ENCODE peak calls at places on chromosomes 12 and 14, in seven cellular contexts. One of them, this sample, is unnamed.

GRCh38 chr12:131862994-131863710 is 31.3 kb upstream of the ULK1 start:
- DNase-seq in AG09309: no peak
- DNase-seq in GM23248: peak; percentile 72
- DNase-seq in cardiac muscle cell: no peak
- DNase-seq in psoas muscle: no peak
- DNase-seq in mucosa of descending colon: no peak
- DNase-seq in AG10803: no peak
- DNase-seq in this sample: peak; percentile 71

GRCh38 chr12:109915171-109916040 is 15.3 kb downstream of the TCHP start:
- DNase-seq in AG09309: no peak
- DNase-seq in GM23248: no peak
- DNase-seq in cardiac muscle cell: no peak
- DNase-seq in psoas muscle: no peak
- DNase-seq in mucosa of descending colon: no peak
- DNase-seq in AG10803: no peak
- DNase-seq in this sample: no peak

GRCh38 chr12:78802593-78802992 is 62.0 kb upstream of the SYT1 start:
- DNase-seq in AG09309: no peak
- DNase-seq in GM23248: peak; percentile 58
- DNase-seq in cardiac muscle cell: no peak
- DNase-seq in psoas muscle: no peak
- DNase-seq in mucosa of descending colon: no peak
- DNase-seq in AG10803: peak; percentile 27
- DNase-seq in this sample: peak; percentile 57

GRCh38 chr14:36510078-36510799 is 9.8 kb downstream of the NKX2-1 start:
- DNase-seq in AG09309: no peak
- DNase-seq in GM23248: no peak
- DNase-seq in cardiac muscle cell: no peak
- DNase-seq in psoas muscle: no peak
- DNase-seq in mucosa of descending colon: peak; percentile 23
- DNase-seq in AG10803: no peak
- DNase-seq in this sample: no peak

GRCh38 chr12:111440152-111440551 is 34.4 kb downstream of the SH2B3 start:
- DNase-seq in AG09309: no peak
- DNase-seq in GM23248: no peak
- DNase-seq in cardiac muscle cell: no peak
- DNase-seq in psoas muscle: no peak
- DNase-seq in mucosa of descending colon: no peak
- DNase-seq in AG10803: no peak
- DNase-seq in this sample: no peak

GRCh38 chr14:38145142-38145541 is 62.6 kb upstream of the SSTR1 start:
- DNase-seq in AG09309: no peak
- DNase-seq in GM23248: no peak
- DNase-seq in cardiac muscle cell: no peak
- DNase-seq in psoas muscle: no peak
- DNase-seq in mucosa of descending colon: no peak
- DNase-seq in AG10803: no peak
- DNase-seq in this sample: no peak

GRCh38 chr14:35557221-35557747 is 23.3 kb downstream of the INSM2 start:
- DNase-seq in AG09309: no peak
- DNase-seq in GM23248: no peak
- DNase-seq in cardiac muscle cell: no peak
- DNase-seq in psoas muscle: no peak
- DNase-seq in mucosa of descending colon: no peak
- DNase-seq in AG10803: no peak
- DNase-seq in this sample: no peak

GRCh38 chr14:99325591-99325990 is 53.6 kb upstream of the BCL11B start:
- DNase-seq in AG09309: no peak
- DNase-seq in GM23248: no peak
- DNase-seq in cardiac muscle cell: no peak
- DNase-seq in psoas muscle: no peak
- DNase-seq in mucosa of descending colon: no peak
- DNase-seq in AG10803: no peak
- DNase-seq in this sample: no peak

GRCh38 chr12:71250186-71250585 is 92.4 kb upstream of the TSPAN8 start:
- DNase-seq in AG09309: no peak
- DNase-seq in GM23248: no peak
- DNase-seq in cardiac muscle cell: no peak
- DNase-seq in psoas muscle: no peak
- DNase-seq in mucosa of descending colon: no peak
- DNase-seq in AG10803: no peak
- DNase-seq in this sample: no peak

GRCh38 chr12:117671734-117672133 is 297.1 kb downstream of the KSR2 start:
- DNase-seq in AG09309: no peak
- DNase-seq in GM23248: peak; percentile 57
- DNase-seq in cardiac muscle cell: peak; percentile 58
- DNase-seq in psoas muscle: no peak
- DNase-seq in mucosa of descending colon: peak; percentile 31
- DNase-seq in AG10803: peak; percentile 48
- DNase-seq in this sample: no peak

GRCh38 chr14:20382526-20382925 is 30.8 kb downstream of the TEP1 start:
- DNase-seq in AG09309: no peak
- DNase-seq in GM23248: no peak
- DNase-seq in cardiac muscle cell: no peak
- DNase-seq in psoas muscle: no peak
- DNase-seq in mucosa of descending colon: no peak
- DNase-seq in AG10803: no peak
- DNase-seq in this sample: no peak

GRCh38 chr14:99609245-99610117 is 5.5 kb upstream of the CCDC85C start:
- DNase-seq in AG09309: no peak
- DNase-seq in GM23248: no peak
- DNase-seq in cardiac muscle cell: peak; percentile 34
- DNase-seq in psoas muscle: no peak
- DNase-seq in mucosa of descending colon: peak; percentile 65
- DNase-seq in AG10803: no peak
- DNase-seq in this sample: no peak

GRCh38 chr12:61490732-61491498 is 769.3 kb upstream of the USP15 start:
- DNase-seq in AG09309: no peak
- DNase-seq in GM23248: peak; percentile 21
- DNase-seq in cardiac muscle cell: no peak
- DNase-seq in psoas muscle: no peak
- DNase-seq in mucosa of descending colon: no peak
- DNase-seq in AG10803: no peak
- DNase-seq in this sample: no peak

GRCh38 chr14:79111963-79112362 is 941.8 kb downstream of the NRXN3 start:
- DNase-seq in AG09309: no peak
- DNase-seq in GM23248: peak; percentile 3
- DNase-seq in cardiac muscle cell: no peak
- DNase-seq in psoas muscle: no peak
- DNase-seq in mucosa of descending colon: no peak
- DNase-seq in AG10803: no peak
- DNase-seq in this sample: peak; percentile 12

GRCh38 chr12:115840159-115840558 is 437.3 kb downstream of the MED13L start:
- DNase-seq in AG09309: no peak
- DNase-seq in GM23248: peak; percentile 20
- DNase-seq in cardiac muscle cell: no peak
- DNase-seq in psoas muscle: no peak
- DNase-seq in mucosa of descending colon: no peak
- DNase-seq in AG10803: peak; percentile 7
- DNase-seq in this sample: no peak

GRCh38 chr12:94621662-94622359 is 28.5 kb downstream of the TMCC3 start:
- DNase-seq in AG09309: no peak
- DNase-seq in GM23248: peak; percentile 39
- DNase-seq in cardiac muscle cell: no peak
- DNase-seq in psoas muscle: no peak
- DNase-seq in mucosa of descending colon: no peak
- DNase-seq in AG10803: no peak
- DNase-seq in this sample: peak; percentile 59

GRCh38 chr12:27899151-27899661 is 73.3 kb downstream of the PTHLH start:
- DNase-seq in AG09309: peak; percentile 98
- DNase-seq in GM23248: peak; percentile 97
- DNase-seq in cardiac muscle cell: peak; percentile 3
- DNase-seq in psoas muscle: no peak
- DNase-seq in mucosa of descending colon: no peak
- DNase-seq in AG10803: peak; percentile 99
- DNase-seq in this sample: peak; percentile 98

GRCh38 chr14:74062809-74063150 is 21.5 kb downstream of the ALDH6A1 start:
- DNase-seq in AG09309: no peak
- DNase-seq in GM23248: peak; percentile 48
- DNase-seq in cardiac muscle cell: no peak
- DNase-seq in psoas muscle: no peak
- DNase-seq in mucosa of descending colon: no peak
- DNase-seq in AG10803: no peak
- DNase-seq in this sample: no peak

GRCh38 chr12:76422154-76422877 is 74.1 kb upstream of the BBS10 start:
- DNase-seq in AG09309: no peak
- DNase-seq in GM23248: peak; percentile 43
- DNase-seq in cardiac muscle cell: no peak
- DNase-seq in psoas muscle: no peak
- DNase-seq in mucosa of descending colon: no peak
- DNase-seq in AG10803: no peak
- DNase-seq in this sample: peak; percentile 24

GRCh38 chr12:76424941-76425340 is 76.7 kb upstream of the BBS10 start:
- DNase-seq in AG09309: no peak
- DNase-seq in GM23248: peak; percentile 5
- DNase-seq in cardiac muscle cell: no peak
- DNase-seq in psoas muscle: no peak
- DNase-seq in mucosa of descending colon: no peak
- DNase-seq in AG10803: no peak
- DNase-seq in this sample: no peak

GRCh38 chr12:76426160-76426559 is 77.9 kb upstream of the BBS10 start:
- DNase-seq in AG09309: no peak
- DNase-seq in GM23248: no peak
- DNase-seq in cardiac muscle cell: no peak
- DNase-seq in psoas muscle: no peak
- DNase-seq in mucosa of descending colon: no peak
- DNase-seq in AG10803: no peak
- DNase-seq in this sample: no peak

GRCh38 chr12:76420221-76420620 is 72.0 kb upstream of the BBS10 start:
- DNase-seq in AG09309: no peak
- DNase-seq in GM23248: no peak
- DNase-seq in cardiac muscle cell: no peak
- DNase-seq in psoas muscle: no peak
- DNase-seq in mucosa of descending colon: no peak
- DNase-seq in AG10803: no peak
- DNase-seq in this sample: no peak

GRCh38 chr12:76422878-76423438 is 74.7 kb upstream of the BBS10 start:
- DNase-seq in AG09309: no peak
- DNase-seq in GM23248: peak; percentile 64
- DNase-seq in cardiac muscle cell: no peak
- DNase-seq in psoas muscle: no peak
- DNase-seq in mucosa of descending colon: no peak
- DNase-seq in AG10803: no peak
- DNase-seq in this sample: peak; percentile 83
- H3K4me3 ChIP-seq in AG09309: peak overlapping the region; percentile 37
- H3K4me3 ChIP-seq in GM23248: peak overlapping the region; percentile 76
- H3K4me3 ChIP-seq in cardiac muscle cell: no peak overlapping the region
- H3K4me3 ChIP-seq in psoas muscle: no peak overlapping the region
- H3K4me3 ChIP-seq in mucosa of descending colon: no peak overlapping the region
- H3K4me3 ChIP-seq in AG10803: peak overlapping the region; percentile 9
- H3K4me3 ChIP-seq in this sample: peak overlapping the region; percentile 56

GRCh38 chr14:32825058-32825457 is 113.6 kb upstream of the NPAS3 start:
- DNase-seq in AG09309: no peak
- DNase-seq in GM23248: no peak
- DNase-seq in cardiac muscle cell: no peak
- DNase-seq in psoas muscle: no peak
- DNase-seq in mucosa of descending colon: no peak
- DNase-seq in AG10803: no peak
- DNase-seq in this sample: no peak
- H3K4me3 ChIP-seq in AG09309: no peak overlapping the region
- H3K4me3 ChIP-seq in GM23248: no peak overlapping the region
- H3K4me3 ChIP-seq in cardiac muscle cell: no peak overlapping the region
- H3K4me3 ChIP-seq in psoas muscle: no peak overlapping the region
- H3K4me3 ChIP-seq in mucosa of descending colon: no peak overlapping the region
- H3K4me3 ChIP-seq in AG10803: no peak overlapping the region
- H3K4me3 ChIP-seq in this sample: no peak overlapping the region

GRCh38 chr14:104526723-104527645 is 52.6 kb upstream of the C14orf180 start:
- DNase-seq in AG09309: no peak
- DNase-seq in GM23248: no peak
- DNase-seq in cardiac muscle cell: no peak
- DNase-seq in psoas muscle: no peak
- DNase-seq in mucosa of descending colon: no peak
- DNase-seq in AG10803: no peak
- DNase-seq in this sample: no peak
- H3K4me3 ChIP-seq in AG09309: no peak overlapping the region
- H3K4me3 ChIP-seq in GM23248: no peak overlapping the region
- H3K4me3 ChIP-seq in cardiac muscle cell: no peak overlapping the region
- H3K4me3 ChIP-seq in psoas muscle: no peak overlapping the region
- H3K4me3 ChIP-seq in mucosa of descending colon: no peak overlapping the region
- H3K4me3 ChIP-seq in AG10803: no peak overlapping the region
- H3K4me3 ChIP-seq in this sample: no peak overlapping the region

GRCh38 chr12:82963961-82964360 is 277.3 kb downstream of the TMTC2 start:
- DNase-seq in AG09309: no peak
- DNase-seq in GM23248: no peak
- DNase-seq in cardiac muscle cell: peak; percentile 1
- DNase-seq in psoas muscle: no peak
- DNase-seq in mucosa of descending colon: no peak
- DNase-seq in AG10803: no peak
- DNase-seq in this sample: no peak
- H3K4me3 ChIP-seq in AG09309: no peak overlapping the region
- H3K4me3 ChIP-seq in GM23248: no peak overlapping the region
- H3K4me3 ChIP-seq in cardiac muscle cell: no peak overlapping the region
- H3K4me3 ChIP-seq in psoas muscle: no peak overlapping the region
- H3K4me3 ChIP-seq in mucosa of descending colon: no peak overlapping the region
- H3K4me3 ChIP-seq in AG10803: no peak overlapping the region
- H3K4me3 ChIP-seq in this sample: no peak overlapping the region

DNA sequence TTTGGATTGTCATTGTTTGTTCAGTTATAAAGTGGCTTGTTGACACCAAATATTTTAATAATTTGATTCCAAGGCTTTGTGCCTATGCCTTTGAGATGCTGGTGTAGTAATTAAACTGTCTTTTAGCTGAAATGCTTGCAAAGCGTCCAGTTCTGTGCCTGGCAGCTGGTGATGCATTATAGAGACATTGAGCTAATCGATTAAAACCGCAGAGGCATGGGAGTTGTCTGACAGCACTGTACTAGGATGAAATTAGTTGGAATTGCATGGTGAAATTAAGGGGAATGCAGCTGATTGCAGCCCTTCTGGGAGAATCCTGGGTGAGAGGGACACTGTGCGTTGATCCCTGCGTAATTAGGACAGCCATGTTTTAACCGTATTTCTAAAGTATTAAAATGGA is 343.5 kb downstream of the NPAS3 start:
- DNase-seq in AG09309: no peak
- DNase-seq in GM23248: peak; percentile 30
- DNase-seq in cardiac muscle cell: no peak
- DNase-seq in psoas muscle: no peak
- DNase-seq in mucosa of descending colon: no peak
- DNase-seq in AG10803: peak; percentile 8
- DNase-seq in this sample: no peak
- H3K4me3 ChIP-seq in AG09309: no peak overlapping the region
- H3K4me3 ChIP-seq in GM23248: peak overlapping the region; percentile 34
- H3K4me3 ChIP-seq in cardiac muscle cell: no peak overlapping the region
- H3K4me3 ChIP-seq in psoas muscle: no peak overlapping the region
- H3K4me3 ChIP-seq in mucosa of descending colon: no peak overlapping the region
- H3K4me3 ChIP-seq in AG10803: no peak overlapping the region
- H3K4me3 ChIP-seq in this sample: no peak overlapping the region

GRCh38 chr14:60648169-60648933 is 926 bp downstream of the SIX1 start:
- DNase-seq in AG09309: no peak
- DNase-seq in GM23248: peak; percentile 73
- DNase-seq in cardiac muscle cell: no peak
- DNase-seq in psoas muscle: peak; percentile 73
- DNase-seq in mucosa of descending colon: no peak
- DNase-seq in AG10803: peak; percentile 18
- DNase-seq in this sample: no peak
- H3K4me3 ChIP-seq in AG09309: peak overlapping the region; percentile 81
- H3K4me3 ChIP-seq in GM23248: peak overlapping the region; percentile 78
- H3K4me3 ChIP-seq in cardiac muscle cell: peak overlapping the region; percentile 44
- H3K4me3 ChIP-seq in psoas muscle: peak overlapping the region; percentile 91
- H3K4me3 ChIP-seq in mucosa of descending colon: no peak overlapping the region
- H3K4me3 ChIP-seq in AG10803: peak overlapping the region; percentile 70
- H3K4me3 ChIP-seq in this sample: peak overlapping the region; percentile 55

GRCh38 chr14:77691259-77691658 is 16.6 kb downstream of the ALKBH1 start:
- DNase-seq in AG09309: no peak
- DNase-seq in GM23248: no peak
- DNase-seq in cardiac muscle cell: no peak
- DNase-seq in psoas muscle: no peak
- DNase-seq in mucosa of descending colon: no peak
- DNase-seq in AG10803: no peak
- DNase-seq in this sample: no peak
- H3K4me3 ChIP-seq in AG09309: no peak overlapping the region
- H3K4me3 ChIP-seq in GM23248: no peak overlapping the region
- H3K4me3 ChIP-seq in cardiac muscle cell: no peak overlapping the region
- H3K4me3 ChIP-seq in psoas muscle: no peak overlapping the region
- H3K4me3 ChIP-seq in mucosa of descending colon: no peak overlapping the region
- H3K4me3 ChIP-seq in AG10803: no peak overlapping the region
- H3K4me3 ChIP-seq in this sample: no peak overlapping the region